ENCODE peak calls at places on chromosomes 2 and 18, in six cellular contexts. I is fibroblast of lung; S is GM19239; C is NCI-H1694 treated with DMSO at 0.1 percent for 48 hours; Z is CD8-positive, alpha-beta memory T cell; Q is putamen. P is an unnamed sample.

GRCh38 chr2:241118727-241119505 is 16.8 kb upstream of the MTERF4 start:
- DNase-seq in S (no peak), C (no peak), Q (no peak), I (no peak), Z (no peak), P (no peak)

GRCh38 chr2:1420746-1421480 is 7.7 kb downstream of the TPO start:
- DNase-seq in Z (no peak), C (no peak), I (no peak), S (no peak), Q (no peak), P (no peak)

GRCh38 chr2:232518844-232519243 is 1.3 kb upstream of the PRSS56 start:
- DNase-seq in Q (no peak), I (no peak), Z (no peak), S (no peak), C (no peak), P (no peak)

GRCh38 chr2:5164806-5165525 is 527.2 kb upstream of the SOX11 start:
- DNase-seq in Q (no peak), C (no peak), Z (no peak), I (peak; percentile 90), S (no peak), P (no peak)

GRCh38 chr2:46003912-46004473 is 293.2 kb upstream of the EPAS1 start:
- DNase-seq in C (no peak), Q (no peak), S (no peak), I (no peak), Z (no peak), P (no peak)

GRCh38 chr2:109214651-109215371 is 85.8 kb downstream of the SH3RF3 start:
- DNase-seq in S (no peak), I (no peak), Z (no peak), Q (no peak), C (no peak), P (no peak)

GRCh38 chr18:45522371-45522770 is 92.9 kb upstream of the SLC14A2 start:
- DNase-seq in Q (no peak), I (peak; percentile 68), S (no peak), C (no peak), Z (no peak), P (no peak)

GRCh38 chr2:157480182-157480961 is 36.5 kb upstream of the CYTIP start:
- DNase-seq in I (peak; percentile 32), C (no peak), Z (no peak), Q (no peak), S (no peak), P (no peak)

GRCh38 chr18:25726278-25726677 is 364.1 kb downstream of the SS18 start:
- DNase-seq in Q (no peak), S (no peak), I (peak; percentile 49), Z (no peak), C (peak; percentile 38), P (no peak)

GRCh38 chr2:102070058-102070642 is 72.4 kb upstream of the IL1R1 start:
- DNase-seq in S (no peak), I (peak; percentile 97), Q (no peak), Z (no peak), C (no peak), P (no peak)

GRCh38 chr2:107313316-107313715 is 427.3 kb upstream of the ST6GAL2 start:
- DNase-seq in Q (no peak), C (no peak), I (no peak), S (no peak), Z (no peak), P (no peak)

GRCh38 chr2:107936427-107937359 is 49.6 kb upstream of the SLC5A7 start:
- DNase-seq in I (no peak), S (no peak), C (no peak), Q (no peak), Z (no peak), P (no peak)

GRCh38 chr2:232658217-232658785 is 24.9 kb downstream of the EFHD1 start:
- DNase-seq in Q (no peak), S (no peak), I (peak; percentile 18), C (no peak), Z (no peak), P (no peak)

GRCh38 chr2:136376211-136376610 is 258.3 kb upstream of the CXCR4 start:
- DNase-seq in I (no peak), Q (no peak), Z (no peak), C (no peak), S (no peak), P (no peak)

GRCh38 chr2:16578081-16578480 is 87.6 kb downstream of the CYRIA start:
- DNase-seq in Q (no peak), C (no peak), S (no peak), Z (no peak), I (no peak), P (no peak)

GRCh38 chr2:145049475-145049874 is 529.6 kb upstream of the ZEB2 start:
- DNase-seq in S (no peak), C (no peak), Q (no peak), Z (no peak), I (no peak), P (no peak)

GRCh38 chr2:173021939-173022371 is 53.7 kb upstream of the MAP3K20 start:
- DNase-seq in S (no peak), Z (no peak), C (no peak), Q (no peak), I (peak; percentile 66), P (no peak)